ENCODE peak calls at places on chromosomes 2 and 18, in nine cellular contexts. U is CD8-positive, alpha-beta memory T cell; Y is neural progenitor cell; L is right lobe of liver; C is A549; S is lung; B is HCT116; W is K562; V is left ventricle myocardium inferior. J is an unnamed sample.

GRCh38 chr2:218754201-218754600 is 27.7 kb upstream of the CYP27A1 start:
- DNase-seq in U (no peak), Y (no peak), L (peak; percentile 88), C (no peak), S (peak; percentile 67), B (no peak), W (no peak), V (no peak), J (no peak)

GRCh38 chr2:120262761-120263428 is 10.2 kb downstream of the RALB start:
- DNase-seq in U (no peak), Y (peak; percentile 40), L (no peak), C (no peak), S (no peak), B (no peak), W (peak; percentile 82), V (no peak), J (no peak)

GRCh38 chr2:205612661-205613060 is 69.6 kb upstream of the NRP2 start:
- DNase-seq in U (no peak), Y (no peak), L (no peak), C (no peak), S (no peak), B (no peak), W (peak; percentile 57), V (no peak), J (no peak)

GRCh38 chr2:101752708-101753107 is 55.2 kb downstream of the MAP4K4 start:
- DNase-seq in U (no peak), Y (no peak), L (no peak), C (no peak), S (no peak), B (no peak), W (no peak), V (no peak), J (no peak)

GRCh38 chr2:236670235-236670620 is 100.6 kb downstream of the ACKR3 start:
- DNase-seq in U (no peak), Y (no peak), L (no peak), C (no peak), S (peak; percentile 11), B (no peak), W (no peak), V (no peak), J (no peak)

GRCh38 chr2:224268441-224268840 is 133.5 kb downstream of the FAM124B start:
- DNase-seq in U (no peak), Y (no peak), L (no peak), C (peak; percentile 29), S (no peak), B (no peak), W (peak; percentile 6), V (no peak), J (no peak)

GRCh38 chr2:126449677-126450076 is 206.3 kb upstream of the GYPC start:
- DNase-seq in U (no peak), Y (no peak), L (no peak), C (no peak), S (no peak), B (no peak), W (no peak), V (no peak), J (no peak)

GRCh38 chr2:213733893-213734292 is 449.6 kb downstream of the SPAG16 start:
- DNase-seq in U (no peak), Y (no peak), L (no peak), C (no peak), S (no peak), B (no peak), W (no peak), V (no peak), J (no peak)

GRCh38 chr18:76410660-76411417 is 84.2 kb downstream of the ZNF516 start:
- DNase-seq in U (no peak), Y (no peak), L (no peak), C (no peak), S (no peak), B (no peak), W (no peak), V (no peak), J (no peak)

GRCh38 chr18:48323151-48323550 is 86.0 kb downstream of the ZBTB7C start:
- DNase-seq in U (no peak), Y (no peak), L (no peak), C (no peak), S (no peak), B (no peak), W (no peak), V (no peak), J (no peak)

GRCh38 chr2:200575957-200576356 is 9.9 kb upstream of the AOX1 start:
- DNase-seq in U (no peak), Y (no peak), L (no peak), C (no peak), S (no peak), B (no peak), W (no peak), V (no peak), J (no peak)

GRCh38 chr2:168165418-168165817 is 82.0 kb downstream of the STK39 start:
- DNase-seq in U (no peak), Y (peak; percentile 61), L (no peak), C (no peak), S (no peak), B (no peak), W (no peak), V (no peak), J (no peak)

GRCh38 chr2:170929686-170930050 is 615 bp downstream of the GORASP2 start:
- DNase-seq in U (no peak), Y (peak; percentile 89), L (peak; percentile 73), C (peak; percentile 52), S (peak; percentile 63), B (no peak), W (peak; percentile 79), V (no peak), J (peak; percentile 70)

GRCh38 chr18:25164211-25164836 is 187.6 kb downstream of the ZNF521 start:
- DNase-seq in U (no peak), Y (no peak), L (no peak), C (no peak), S (no peak), B (no peak), W (no peak), V (no peak), J (no peak)

GRCh38 chr2:27085670-27086089 is 892 bp upstream of the KHK start:
- DNase-seq in U (no peak), Y (peak; percentile 81), L (peak; percentile 84), C (peak; percentile 87), S (peak; percentile 69), B (no peak), W (peak; percentile 67), V (peak; percentile 82), J (peak; percentile 91)

GRCh38 chr2:70685771-70686171 is 82.2 kb downstream of the ADD2 start:
- DNase-seq in U (no peak), Y (no peak), L (peak; percentile 12), C (no peak), S (no peak), B (no peak), W (peak; percentile 59), V (no peak), J (no peak)

GRCh38 chr2:197306691-197307030 is 3.9 kb downstream of the ANKRD44 start:
- DNase-seq in U (peak; percentile 41), Y (no peak), L (peak; percentile 61), C (no peak), S (peak; percentile 48), B (no peak), W (no peak), V (peak; percentile 27), J (peak; percentile 75)

GRCh38 chr2:113263546-113263945 is 15.2 kb downstream of the PAX8 start:
- DNase-seq in U (no peak), Y (no peak), L (no peak), C (no peak), S (no peak), B (no peak), W (no peak), V (no peak), J (no peak)

GRCh38 chr2:118049140-118050128 is 35.6 kb upstream of the CCDC93 start:
- DNase-seq in U (no peak), Y (no peak), L (no peak), C (no peak), S (no peak), B (no peak), W (no peak), V (no peak), J (no peak)
- H3K4me1 ChIP-seq in U (no peaks in the 10 kb centered on the region), Y (peaks cover 16% of the 10 kb centered on the region), L (no peaks in the 10 kb centered on the region), C (peaks cover 19% of the 10 kb centered on the region), S (no peaks in the 10 kb centered on the region), B (peaks cover 24% of the 10 kb centered on the region), W (no peaks in the 10 kb centered on the region), V (no peaks in the 10 kb centered on the region), J (no peaks in the 10 kb centered on the region)

DNA sequence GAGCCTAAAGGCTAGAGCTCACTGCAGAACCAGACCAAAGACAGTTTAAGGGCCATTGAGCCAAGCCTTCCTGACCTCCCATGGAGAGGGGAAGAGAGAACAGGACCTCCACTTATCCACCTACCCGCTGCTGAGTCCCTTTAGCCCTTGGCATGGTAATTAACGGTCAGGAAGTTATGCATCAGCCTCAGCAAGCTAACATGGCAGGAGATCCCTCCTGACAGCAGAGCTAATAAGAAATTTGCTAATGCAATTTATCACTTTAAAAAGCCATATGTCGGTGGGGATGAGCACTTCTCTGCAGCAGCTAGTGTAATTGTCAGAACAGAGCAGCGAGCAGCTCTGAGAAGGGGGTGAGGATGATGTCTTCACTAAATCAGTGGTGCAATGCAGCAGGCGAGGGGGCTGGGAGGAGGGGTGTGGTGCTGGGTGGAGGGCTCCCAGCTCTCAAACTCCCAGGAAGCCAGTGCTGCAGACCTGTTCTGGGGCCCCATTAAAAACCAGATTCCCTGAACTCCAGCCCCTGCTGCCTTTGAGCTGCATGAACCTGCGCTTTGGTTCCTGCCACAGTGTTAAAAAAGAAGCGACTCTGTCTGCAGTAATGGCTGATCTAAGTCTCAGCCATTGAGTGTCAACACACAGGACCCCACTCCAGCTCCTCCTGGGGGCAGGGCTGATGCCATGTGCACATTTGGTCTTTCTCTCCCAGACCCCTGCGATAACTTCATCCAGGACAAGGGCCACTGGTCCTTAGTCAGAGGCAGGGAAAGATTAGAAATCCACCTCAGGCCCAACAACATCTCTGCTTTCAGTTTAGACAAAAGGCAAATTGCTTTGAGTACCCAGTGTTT is 84.2 kb upstream of the STPG4 start:
- DNase-seq in U (no peak), Y (no peak), L (no peak), C (no peak), S (no peak), B (no peak), W (no peak), V (no peak), J (no peak)
- H3K4me3 ChIP-seq in U (no peak overlapping the region), Y (no peak overlapping the region), L (no peak overlapping the region), C (no peak overlapping the region), S (no peak overlapping the region), B (no peak overlapping the region), W (no peak overlapping the region), V (no peak overlapping the region), J (no peak overlapping the region)

DNA sequence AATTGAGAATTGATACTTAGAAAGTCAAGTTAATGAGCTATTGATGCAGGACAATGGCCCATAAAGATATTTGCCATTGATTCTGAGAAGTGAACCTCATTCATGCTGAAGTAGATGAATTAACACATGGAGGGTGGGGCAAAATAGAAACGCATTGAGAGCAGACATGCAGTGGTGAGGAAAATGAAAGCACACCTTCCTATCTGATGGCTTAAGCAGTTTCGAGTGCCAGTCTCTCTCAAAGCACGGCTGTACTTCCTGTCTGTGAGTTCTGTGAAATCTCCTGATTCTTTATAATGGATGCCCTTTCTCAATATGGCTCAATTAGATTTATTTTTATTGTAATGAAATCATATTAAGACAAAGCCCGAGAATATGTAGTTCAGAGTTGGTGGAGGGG is 246.9 kb downstream of the TMX3 start:
- DNase-seq in U (no peak), Y (no peak), L (no peak), C (no peak), S (no peak), B (no peak), W (no peak), V (no peak), J (no peak)
- H3K4me1 ChIP-seq in U (no peaks in the 10 kb centered on the region), Y (peaks cover 6% of the 10 kb centered on the region), L (no peaks in the 10 kb centered on the region), C (no peaks in the 10 kb centered on the region), S (no peaks in the 10 kb centered on the region), B (no peaks in the 10 kb centered on the region), W (no peaks in the 10 kb centered on the region), V (no peaks in the 10 kb centered on the region), J (no peaks in the 10 kb centered on the region)

GRCh38 chr2:181304011-181304844 is 153.0 kb upstream of the ITGA4 start:
- DNase-seq in U (no peak), Y (no peak), L (no peak), C (no peak), S (no peak), B (no peak), W (no peak), V (no peak), J (no peak)
- H3K4me3 ChIP-seq in U (peak overlapping the region; percentile 3), Y (no peak overlapping the region), L (no peak overlapping the region), C (no peak overlapping the region), S (no peak overlapping the region), B (no peak overlapping the region), W (no peak overlapping the region), V (no peak overlapping the region), J (no peak overlapping the region)

J was measured in psoas muscle.